ENCODE peak calls at places on chromosomes 6 and 20, in nine cellular contexts. Z is H1, X is astrocyte of the spinal cord, L is upper lobe of right lung, J is progenitor cell of endocrine pancreas, I is psoas muscle, P is kidney, Q is AG10803, R is HL-60. G is an unnamed sample.

GRCh38 chr6:53067307-53067706 is 2.1 kb downstream of the FBXO9 start:
- DNase-seq in L (no peak), Q (peak), R (no peak), X (no peak), P (no peak), J (no peak), Z (no peak), I (no peak), G (no peak)

GRCh38 chr6:14417377-14417776 is 299.8 kb downstream of the CD83 start:
- DNase-seq in X (no peak), R (no peak), L (no peak), Z (no peak), Q (no peak), P (no peak), J (no peak), I (no peak), G (no peak)

GRCh38 chr6:160343144-160343543 is 5.0 kb upstream of the SLC22A3 start:
- DNase-seq in Z (no peak), L (no peak), J (no peak), Q (no peak), I (no peak), X (no peak), R (no peak), P (no peak), G (no peak)

GRCh38 chr20:45341939-45342862 is 6.0 kb downstream of the SDC4 start:
- DNase-seq in L (peak), Z (peak), X (peak), Q (no peak), R (no peak), J (peak), P (peak), I (peak), G (no peak)

GRCh38 chr20:5652626-5653573 is 97.3 kb upstream of the SHLD1 start:
- DNase-seq in R (peak), X (peak), L (no peak), J (no peak), I (no peak), P (no peak), Z (no peak), Q (peak), G (no peak)

GRCh38 chr20:33711446-33711738 is 8.7 kb downstream of the PXMP4 start:
- DNase-seq in Z (no peak), L (no peak), J (no peak), X (no peak), R (no peak), Q (no peak), P (no peak), I (no peak), G (no peak)

GRCh38 chr6:107786709-107787588 is 37.2 kb downstream of the SCML4 start:
- DNase-seq in Z (peak), I (peak), P (no peak), X (no peak), L (no peak), Q (no peak), J (no peak), R (no peak), G (peak)

GRCh38 chr6:11854418-11855165 is 76.0 kb upstream of the ADTRP start:
- DNase-seq in P (no peak), R (no peak), Z (no peak), X (peak), Q (peak), J (no peak), L (no peak), I (no peak), G (peak)

GRCh38 chr6:28446818-28447511 is 3.7 kb upstream of the ZSCAN23 start:
- DNase-seq in Q (peak), I (no peak), J (peak), L (no peak), R (no peak), P (no peak), Z (peak), X (peak), G (no peak)

GRCh38 chr6:5728726-5729434 is 277.8 kb downstream of the NRN1 start:
- DNase-seq in J (no peak), Z (no peak), P (no peak), L (peak), I (no peak), Q (peak), X (peak), R (no peak), G (no peak)

GRCh38 chr6:36776167-36776566 is 63.1 kb downstream of the CPNE5 start:
- DNase-seq in X (no peak), I (no peak), Z (no peak), Q (no peak), J (no peak), L (no peak), P (no peak), R (no peak), G (no peak)

GRCh38 chr6:158026054-158026900 is 44.6 kb downstream of the SYNJ2 start:
- DNase-seq in Q (peak), L (peak), X (peak), J (no peak), P (peak), Z (peak), R (peak), I (peak), G (peak)

GRCh38 chr20:40156600-40157307 is 532.3 kb downstream of the MAFB start:
- DNase-seq in X (no peak), R (no peak), L (no peak), J (no peak), Q (no peak), Z (no peak), P (no peak), I (no peak), G (peak)

GRCh38 chr20:10286356-10286755 is 67.7 kb downstream of the SNAP25 start:
- DNase-seq in Z (no peak), P (no peak), J (no peak), X (no peak), Q (no peak), L (no peak), R (no peak), I (no peak), G (no peak)

GRCh38 chr20:10565191-10565921 is 108.4 kb downstream of the JAG1 start:
- DNase-seq in L (no peak), Z (no peak), I (peak), R (peak), P (no peak), J (no peak), Q (peak), X (peak), G (no peak)

GRCh38 chr6:14861491-14861943 is 384.4 kb upstream of the JARID2 start:
- DNase-seq in Q (no peak), L (no peak), Z (peak), P (no peak), X (no peak), R (no peak), J (no peak), I (no peak), G (no peak)

GRCh38 chr6:169495601-169496000 is 206.2 kb downstream of the WDR27 start:
- DNase-seq in J (no peak), I (no peak), R (no peak), Z (no peak), P (no peak), L (no peak), X (peak), Q (peak), G (no peak)

GRCh38 chr6:151034825-151035781 is 169.6 kb downstream of the MTHFD1L start:
- DNase-seq in R (no peak), Q (no peak), L (no peak), I (no peak), J (no peak), P (no peak), Z (no peak), X (peak), G (no peak)

GRCh38 chr6:45423901-45424627 is 46.3 kb upstream of the SUPT3H start:
- DNase-seq in R (peak), P (peak), Q (no peak), J (peak), X (no peak), L (peak), I (peak), Z (peak), G (peak)

GRCh38 chr20:38187512-38187911 is 22.4 kb upstream of the TGM2 start:
- DNase-seq in Q (peak), I (no peak), J (no peak), R (no peak), L (peak), X (no peak), P (no peak), Z (no peak), G (no peak)

GRCh38 chr20:63127700-63128364 is 88.1 kb downstream of the YTHDF1 start:
- DNase-seq in Q (no peak), I (no peak), Z (no peak), L (peak), R (no peak), P (no peak), J (no peak), X (no peak), G (no peak)

GRCh38 chr20:757509-757908 is 10.8 kb downstream of the SLC52A3 start:
- DNase-seq in I (no peak), X (no peak), P (no peak), Q (no peak), L (no peak), R (no peak), Z (no peak), J (no peak), G (no peak)

GRCh38 chr6:139060332-139060731 is 31.8 kb downstream of the ABRACL start:
- DNase-seq in L (no peak), Z (no peak), J (no peak), Q (peak), P (no peak), X (peak), R (peak), I (no peak), G (no peak)

GRCh38 chr6:132089173-132089572 is 138.0 kb upstream of the CCN2 start:
- DNase-seq in X (no peak), P (no peak), J (no peak), I (no peak), Q (no peak), Z (no peak), L (no peak), R (no peak), G (no peak)

GRCh38 chr20:62274332-62275262 is 28.2 kb upstream of the ADRM1 start:
- DNase-seq in Z (no peak), P (no peak), X (no peak), R (no peak), I (no peak), Q (no peak), J (no peak), L (no peak), G (peak)

GRCh38 chr6:119683022-119683421 is 333.5 kb upstream of the MAN1A1 start:
- DNase-seq in I (no peak), R (no peak), Z (no peak), J (no peak), L (no peak), X (peak), P (no peak), Q (no peak), G (no peak)

GRCh38 chr20:2042400-2042799 is 48.5 kb upstream of the PDYN start:
- DNase-seq in L (no peak), Q (peak), R (no peak), I (no peak), J (no peak), P (no peak), Z (no peak), X (peak), G (no peak)

GRCh38 chr20:33463332-33464101 is 20.0 kb upstream of the SNTA1 start:
- DNase-seq in Q (no peak), Z (no peak), P (no peak), I (no peak), R (no peak), J (no peak), X (no peak), L (no peak), G (no peak)

GRCh38 chr20:32706486-32706885 is 32.7 kb upstream of the C20orf203 start:
- DNase-seq in I (no peak), R (no peak), Z (no peak), P (no peak), Q (no peak), X (no peak), J (no peak), L (no peak), G (no peak)

GRCh38 chr6:158629376-158630221 is 14.9 kb downstream of the DYNLT1 start:
- DNase-seq in L (peak), Z (peak), Q (no peak), I (peak), R (no peak), J (no peak), X (no peak), P (peak), G (no peak)

GRCh38 chr6:169800668-169801395 is 49.4 kb downstream of the ERMARD start:
- DNase-seq in L (peak), P (no peak), R (no peak), J (peak), Z (peak), Q (peak), I (peak), X (peak), G (no peak)

GRCh38 chr6:73943930-73944652 is 248.1 kb downstream of the CD109 start:
- DNase-seq in J (no peak), I (no peak), P (no peak), Q (peak), X (no peak), L (no peak), R (no peak), Z (no peak), G (no peak)

GRCh38 chr6:139297921-139298320 is 6.1 kb upstream of the TXLNB start:
- DNase-seq in I (no peak), Q (no peak), X (no peak), Z (no peak), P (no peak), L (no peak), J (no peak), R (no peak), G (no peak)

GRCh38 chr6:100433726-100434435 is 30.8 kb downstream of the SIM1 start:
- DNase-seq in Z (no peak), P (no peak), J (no peak), Q (no peak), X (no peak), R (no peak), I (no peak), L (no peak), G (no peak)

DNA sequence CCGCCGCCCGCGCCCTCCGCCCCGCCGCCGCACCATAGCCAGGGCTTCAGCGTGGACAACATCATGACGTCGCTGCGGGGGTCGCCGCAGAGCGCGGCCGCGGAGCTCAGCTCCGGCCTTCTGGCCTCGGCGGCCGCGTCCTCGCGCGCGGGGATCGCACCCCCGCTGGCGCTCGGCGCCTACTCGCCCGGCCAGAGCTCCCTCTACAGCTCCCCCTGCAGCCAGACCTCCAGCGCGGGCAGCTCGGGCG is 1.5 kb downstream of the FOXC1 start:
- DNase-seq in Z (no peak), J (no peak), L (no peak), Q (peak), P (peak), R (no peak), I (no peak), X (no peak), G (peak)
- TF ChIP-seq CTCF in Z (no peak), J (no peak), L (no peak), Q (peak), P (no peak), R (no peak), I (peak), X (peak), G (peak)

GRCh38 chr6:34554593-34555322 is 1.4 kb downstream of the SPDEF start:
- DNase-seq in Q (no peak), P (peak), L (no peak), I (no peak), X (no peak), Z (no peak), J (no peak), R (no peak), G (no peak)
- TF ChIP-seq CTCF in Q (no peak), P (no peak), L (no peak), I (no peak), X (no peak), Z (no peak), J (no peak), R (no peak), G (no peak)

GRCh38 chr6:111566873-111567517 is 38.7 kb downstream of the TRAF3IP2 start:
- DNase-seq in P (no peak), Q (no peak), J (no peak), R (peak), I (no peak), L (peak), X (no peak), Z (no peak), G (no peak)

GRCh38 chr6:111564482-111564945 is 41.2 kb downstream of the TRAF3IP2 start:
- DNase-seq in J (no peak), P (no peak), L (no peak), I (peak), R (no peak), Z (no peak), X (peak), Q (peak), G (no peak)

GRCh38 chr6:111563581-111563980 is 42.1 kb downstream of the TRAF3IP2 start:
- DNase-seq in P (no peak), Q (no peak), X (no peak), I (no peak), L (no peak), Z (no peak), R (no peak), J (no peak), G (no peak)

GRCh38 chr6:111566222-111566717 is 39.4 kb downstream of the TRAF3IP2 start:
- DNase-seq in R (no peak), L (no peak), P (no peak), X (no peak), J (no peak), Q (no peak), I (no peak), Z (no peak), G (no peak)

DNA sequence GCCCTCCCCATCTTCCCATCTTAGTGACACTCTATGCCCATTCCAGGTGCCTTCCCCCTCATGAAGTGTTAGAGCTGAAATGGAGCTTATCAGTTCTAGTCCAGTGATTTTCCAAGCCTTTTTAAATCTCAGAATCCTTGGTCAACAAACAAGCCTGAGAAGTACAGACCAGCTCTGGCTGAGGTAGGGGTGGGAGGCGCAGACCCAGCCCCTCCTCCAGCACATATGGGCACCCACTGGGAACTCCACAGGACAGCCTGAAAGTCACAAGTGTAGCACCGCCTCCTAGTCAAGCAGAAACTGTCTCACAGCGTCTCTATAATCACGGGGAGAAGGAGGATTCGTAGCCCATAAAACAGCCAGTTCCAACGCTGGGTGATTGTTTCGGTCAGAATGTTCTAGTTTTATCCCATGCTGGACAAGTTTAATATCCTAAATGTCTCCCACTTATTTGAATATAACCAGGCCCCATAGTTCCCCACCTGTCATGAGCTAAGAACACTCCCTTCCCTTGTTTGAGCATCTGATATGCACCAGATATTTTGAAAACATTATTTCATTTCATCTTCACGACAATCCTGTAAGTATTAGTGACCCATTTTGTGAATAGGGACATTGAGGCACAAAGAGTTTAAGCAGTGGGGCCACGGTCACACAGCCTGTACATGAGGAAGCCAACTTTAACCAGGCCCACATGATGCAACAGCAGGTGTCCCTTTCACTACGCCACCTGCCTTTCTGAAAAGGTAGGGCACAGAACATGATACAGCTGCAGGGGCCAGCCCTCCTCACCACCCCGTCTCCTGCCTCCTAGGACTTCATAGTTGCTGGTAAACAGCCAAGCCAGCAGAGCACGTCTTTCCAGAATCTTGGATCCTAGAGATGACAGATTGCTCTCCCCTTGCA is 40.1 kb downstream of the TRAF3IP2 start:
- DNase-seq in X (no peak), J (no peak), R (no peak), Z (no peak), P (no peak), I (no peak), Q (no peak), L (no peak), G (peak)
- TF ChIP-seq CTCF in X (no peak), J (peak), R (no peak), Z (peak), P (no peak), I (no peak), Q (no peak), L (no peak), G (peak)

DNA sequence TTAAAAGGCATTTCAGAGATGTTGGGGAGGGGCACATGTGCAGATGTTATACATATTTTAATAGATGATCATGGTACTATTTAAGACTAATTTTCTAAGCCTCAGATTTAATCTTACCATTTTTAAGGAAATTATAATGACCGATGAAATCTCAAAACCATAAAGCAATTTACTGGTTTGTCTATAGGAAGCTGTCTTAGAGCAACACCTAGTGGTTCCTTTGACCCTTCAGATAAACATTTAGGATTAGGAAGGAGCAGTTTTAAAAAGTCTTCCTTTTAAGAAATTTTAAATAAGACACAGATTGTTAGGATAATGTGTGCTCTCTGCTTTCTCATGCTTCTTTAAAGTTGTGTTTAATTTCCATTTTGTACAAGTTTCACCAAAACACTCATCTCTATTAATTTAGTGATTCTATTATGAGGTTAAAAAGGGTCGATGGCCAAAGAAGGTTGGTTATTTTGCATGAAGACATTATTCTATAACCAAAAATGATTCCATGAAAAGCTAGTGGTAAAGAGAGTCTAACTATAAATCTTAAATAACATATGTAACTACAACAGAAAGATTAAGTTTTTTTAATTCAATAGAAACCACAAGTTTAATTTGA is 376.4 kb downstream of the HACE1 start:
- DNase-seq in X (peak), J (no peak), I (no peak), P (no peak), R (no peak), L (no peak), Q (peak), Z (no peak), G (no peak)
- TF ChIP-seq CTCF in X (peak), J (peak), I (no peak), P (no peak), R (peak), L (peak), Q (peak), Z (no peak), G (no peak)